ENCODE peak calls at places on chromosome 15, in eight cellular contexts. U is IMR-90, H is PC-9, M is psoas muscle, V is ovary, C is upper lobe of left lung, W is ascending aorta, J is spleen. I is an unnamed sample.

GRCh38 chr15:62165029-62165792 is at the start of gene C2CD4B:
- DNase-seq in J (peak), M (peak), W (no peak), C (peak), V (peak), U (no peak), H (peak), I (no peak)

GRCh38 chr15:33215941-33216872 is 21.7 kb upstream of the FMN1 start:
- DNase-seq in J (no peak), V (no peak), U (peak), M (no peak), H (no peak), C (no peak), W (no peak), I (no peak)

GRCh38 chr15:61069369-61070075 is 159.6 kb downstream of the RORA start:
- DNase-seq in H (no peak), J (no peak), M (no peak), V (no peak), C (no peak), U (peak), W (no peak), I (no peak)

GRCh38 chr15:78985859-78986470 is 41.1 kb upstream of the CTSH start:
- DNase-seq in J (no peak), H (no peak), V (no peak), M (no peak), U (no peak), W (no peak), C (no peak), I (no peak)

GRCh38 chr15:90221251-90221900 is 12.4 kb downstream of the CIB1 start:
- DNase-seq in U (peak), H (peak), W (peak), J (no peak), M (peak), V (peak), C (no peak), I (no peak)

GRCh38 chr15:42919794-42920280 is 741 bp downstream of the TTBK2 start:
- DNase-seq in V (no peak), U (peak), J (no peak), C (no peak), W (peak), M (no peak), H (peak), I (peak)

GRCh38 chr15:82845686-82846085 is 36.3 kb downstream of the WHAMM start:
- DNase-seq in U (no peak), C (no peak), M (no peak), J (no peak), W (no peak), V (no peak), H (no peak), I (peak)

GRCh38 chr15:64938192-64938591 is 26.5 kb downstream of the ANKDD1A start:
- DNase-seq in H (peak), J (no peak), M (no peak), V (no peak), W (peak), U (peak), C (no peak), I (no peak)

GRCh38 chr15:65263313-65263712 is 23.4 kb downstream of the PARP16 start:
- DNase-seq in J (no peak), U (peak), V (no peak), C (no peak), W (no peak), H (no peak), M (no peak), I (no peak)

GRCh38 chr15:69304176-69304533 is 5.4 kb downstream of the PAQR5 start:
- DNase-seq in V (no peak), W (no peak), C (no peak), U (peak), M (no peak), H (no peak), J (no peak), I (no peak)

GRCh38 chr15:82730022-82730530 is 20.4 kb upstream of the AP3B2 start:
- DNase-seq in H (no peak), V (no peak), U (no peak), J (no peak), W (no peak), C (no peak), M (no peak), I (no peak)

GRCh38 chr15:64686130-64686735 is 89.2 kb downstream of the RBPMS2 start:
- DNase-seq in J (peak), V (no peak), M (no peak), H (no peak), W (no peak), U (peak), C (no peak), I (no peak)

GRCh38 chr15:44082558-44083151 is 112.4 kb downstream of the FRMD5 start:
- DNase-seq in V (no peak), J (no peak), U (peak), W (no peak), H (no peak), C (no peak), M (no peak), I (no peak)

GRCh38 chr15:100722551-100723322 is 120.3 kb downstream of the ASB7 start:
- DNase-seq in M (no peak), J (no peak), C (no peak), H (no peak), W (peak), U (no peak), V (no peak), I (no peak)

GRCh38 chr15:100720406-100720967 is 118.1 kb downstream of the ASB7 start:
- DNase-seq in M (no peak), J (no peak), W (peak), C (no peak), H (no peak), V (no peak), U (no peak), I (peak)

GRCh38 chr15:100723323-100723801 is 121.0 kb downstream of the ASB7 start:
- DNase-seq in U (no peak), V (no peak), C (no peak), M (no peak), H (peak), W (peak), J (no peak), I (peak)

GRCh38 chr15:100725121-100726069 is 123.0 kb downstream of the ASB7 start:
- DNase-seq in J (no peak), H (no peak), U (peak), C (no peak), M (no peak), W (peak), V (no peak), I (no peak)

GRCh38 chr15:100721758-100722550 is 119.6 kb downstream of the ASB7 start:
- DNase-seq in C (no peak), W (peak), H (peak), V (peak), U (peak), M (peak), J (no peak), I (peak)
- H3K27ac ChIP-seq in C (peak), W (peak), H (peak), V (no peak), U (peak), M (peak), J (no peak), I (peak)

GRCh38 chr15:76575177-76576078 is 238.9 kb downstream of the ISL2 start:
- DNase-seq in J (no peak), U (no peak), W (no peak), C (no peak), V (no peak), M (no peak), H (no peak), I (no peak)
- H3K4me3 ChIP-seq in J (no peak), U (no peak), W (no peak), C (no peak), V (no peak), M (no peak), H (no peak), I (no peak)

GRCh38 chr15:80613762-80614365 is 81.2 kb upstream of the ABHD17C start:
- DNase-seq in W (no peak), V (no peak), C (no peak), J (no peak), H (no peak), U (no peak), M (no peak), I (no peak)
- H3K27ac ChIP-seq in W (no peak), V (no peak), C (no peak), J (no peak), H (no peak), U (no peak), M (no peak), I (no peak)

DNA sequence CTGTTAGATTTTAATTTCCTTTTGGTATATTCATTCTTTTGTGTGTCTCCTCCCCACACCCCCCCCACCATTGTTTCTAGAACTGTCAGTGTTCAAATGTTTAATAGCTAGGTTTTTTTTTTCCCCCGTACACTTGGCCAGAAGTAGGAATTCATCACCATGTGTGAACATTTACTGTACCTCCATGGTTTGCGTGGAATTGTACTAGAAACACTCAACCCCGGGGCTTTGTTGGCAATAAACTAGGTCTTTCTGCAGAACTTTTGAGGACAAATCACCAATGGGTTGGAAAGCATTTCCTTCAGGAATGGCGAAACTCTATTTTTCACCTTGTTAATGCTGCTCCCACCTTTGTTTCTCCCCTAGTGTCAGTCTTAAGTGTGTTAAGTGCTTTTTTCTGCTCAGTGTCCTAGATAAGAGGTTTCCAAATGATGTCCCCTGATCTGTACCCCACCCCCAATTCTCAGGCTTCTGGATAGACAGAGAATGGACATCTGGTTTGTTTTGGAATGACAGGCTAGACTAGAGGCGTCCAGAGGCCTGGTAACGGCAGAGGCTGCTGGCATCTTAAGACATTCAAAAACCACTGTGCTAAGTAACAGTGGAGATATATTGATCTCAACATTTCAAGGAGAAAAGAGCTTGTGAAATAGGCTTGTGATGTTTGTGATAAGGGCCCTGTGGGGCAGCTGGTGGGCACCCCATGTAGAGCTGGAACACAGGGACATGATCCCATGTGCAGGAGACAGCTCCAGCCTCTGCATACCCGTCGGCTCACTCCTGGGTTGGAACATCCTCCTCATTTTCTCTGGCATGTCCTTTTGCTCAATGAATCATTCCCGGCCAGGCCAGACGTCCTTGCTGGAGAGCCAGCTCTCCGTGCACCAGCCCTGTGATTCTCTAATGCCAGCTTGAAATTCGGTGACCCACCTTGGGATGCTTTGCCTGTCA is 77.0 kb downstream of the SMAD3 start:
- DNase-seq in J (no peak), U (peak), V (no peak), C (no peak), H (no peak), W (no peak), M (peak), I (no peak)
- H3K4me3 ChIP-seq in J (no peak), U (no peak), V (no peak), C (no peak), H (no peak), W (no peak), M (no peak), I (no peak)

GRCh38 chr15:52140646-52141045 is 28.1 kb upstream of the BCL2L10 start:
- DNase-seq in M (no peak), U (no peak), J (no peak), H (no peak), W (no peak), C (no peak), V (no peak), I (no peak)
- H3K27ac ChIP-seq in M (no peak), U (no peak), J (no peak), H (no peak), W (no peak), C (no peak), V (no peak), I (no peak)

GRCh38 chr15:66505818-66506217 is 692 bp downstream of the ZWILCH start:
- DNase-seq in V (no peak), J (no peak), U (no peak), W (no peak), H (no peak), M (no peak), C (no peak), I (no peak)
- H3K4me3 ChIP-seq in V (peak), J (no peak), U (peak), W (peak), H (peak), M (peak), C (peak), I (peak)

GRCh38 chr15:70319466-70319865 is 221.7 kb upstream of the TLE3 start:
- DNase-seq in H (no peak), J (no peak), V (no peak), U (no peak), W (peak), C (no peak), M (no peak), I (peak)
- H3K27ac ChIP-seq in H (peak), J (no peak), V (no peak), U (peak), W (no peak), C (no peak), M (no peak), I (peak)

GRCh38 chr15:29962404-29962803 is 120.4 kb upstream of the GOLGA8J start:
- DNase-seq in U (no peak), M (no peak), J (no peak), W (no peak), C (no peak), V (no peak), H (no peak), I (no peak)

GRCh38 chr15:29972051-29972450 is 110.7 kb upstream of the GOLGA8J start:
- DNase-seq in H (no peak), U (no peak), C (no peak), V (no peak), M (no peak), W (no peak), J (no peak), I (no peak)

GRCh38 chr15:29970402-29970695 is 112.4 kb upstream of the GOLGA8J start:
- DNase-seq in U (no peak), M (no peak), C (no peak), V (no peak), J (no peak), H (no peak), W (no peak), I (no peak)

GRCh38 chr15:29969587-29970401 is 113.0 kb upstream of the GOLGA8J start:
- DNase-seq in V (no peak), J (no peak), H (no peak), M (no peak), C (no peak), U (no peak), W (no peak), I (no peak)

DNA sequence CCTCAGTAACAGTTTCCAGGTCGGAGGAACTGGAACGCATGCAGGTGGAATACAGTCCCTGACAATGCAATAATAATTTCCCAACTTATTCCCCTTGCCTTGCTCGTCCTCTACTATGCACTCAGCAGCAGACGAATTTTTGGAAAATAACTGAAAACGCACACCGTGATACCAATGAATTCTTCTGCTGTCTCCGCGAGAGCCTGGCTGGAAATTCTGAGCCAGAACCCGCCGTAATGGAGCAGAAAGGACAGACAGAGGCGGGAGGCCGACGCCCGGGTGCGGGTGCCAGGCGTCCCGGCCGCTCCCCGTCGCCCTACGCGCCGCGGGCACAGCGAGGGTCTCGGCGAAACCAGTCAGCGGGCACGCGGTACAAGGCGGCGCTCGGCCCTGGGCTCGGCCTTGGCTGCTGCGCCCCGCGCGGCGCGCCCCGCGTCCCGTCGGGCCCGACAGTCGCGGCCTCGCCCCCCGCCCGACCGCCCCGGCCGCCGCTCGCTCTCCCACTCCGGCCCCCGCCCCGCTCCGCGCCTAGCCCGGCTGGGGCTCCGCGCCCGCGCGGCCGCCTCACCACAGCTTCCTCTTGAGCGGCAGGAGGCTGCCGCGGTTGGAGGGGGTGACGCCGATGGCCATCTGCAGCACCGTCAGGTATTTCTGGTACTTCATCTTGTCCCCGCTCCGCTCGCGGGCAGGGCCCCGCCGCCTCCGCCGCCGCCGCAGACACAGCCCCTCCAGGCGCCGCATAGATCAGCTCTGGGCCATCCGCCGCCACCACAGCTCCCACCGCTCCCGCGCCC is 114.5 kb upstream of the GOLGA8J start:
- DNase-seq in H (peak), U (no peak), M (no peak), V (peak), J (no peak), W (no peak), C (peak), I (no peak)
- H3K4me3 ChIP-seq in H (no peak), U (peak), M (peak), V (peak), J (no peak), W (peak), C (peak), I (peak)

GRCh38 chr15:63227689-63228088 is 38.3 kb downstream of the RAB8B start:
- DNase-seq in H (no peak), U (no peak), M (no peak), C (no peak), W (no peak), J (no peak), V (no peak), I (no peak)
- H3K27ac ChIP-seq in H (no peak), U (no peak), M (no peak), C (peak), W (no peak), J (no peak), V (peak), I (no peak)

GRCh38 chr15:30059771-30060170 is 23.0 kb upstream of the GOLGA8J start:
- DNase-seq in M (no peak), H (no peak), W (no peak), C (no peak), J (no peak), U (no peak), V (no peak), I (no peak)

GRCh38 chr15:30062881-30063280 is 19.9 kb upstream of the GOLGA8J start:
- DNase-seq in V (no peak), U (no peak), W (no peak), J (no peak), C (no peak), H (no peak), M (no peak), I (no peak)

GRCh38 chr15:30063829-30064559 is 18.8 kb upstream of the GOLGA8J start:
- DNase-seq in W (no peak), M (no peak), J (no peak), C (no peak), U (no peak), H (no peak), V (peak), I (no peak)

DNA sequence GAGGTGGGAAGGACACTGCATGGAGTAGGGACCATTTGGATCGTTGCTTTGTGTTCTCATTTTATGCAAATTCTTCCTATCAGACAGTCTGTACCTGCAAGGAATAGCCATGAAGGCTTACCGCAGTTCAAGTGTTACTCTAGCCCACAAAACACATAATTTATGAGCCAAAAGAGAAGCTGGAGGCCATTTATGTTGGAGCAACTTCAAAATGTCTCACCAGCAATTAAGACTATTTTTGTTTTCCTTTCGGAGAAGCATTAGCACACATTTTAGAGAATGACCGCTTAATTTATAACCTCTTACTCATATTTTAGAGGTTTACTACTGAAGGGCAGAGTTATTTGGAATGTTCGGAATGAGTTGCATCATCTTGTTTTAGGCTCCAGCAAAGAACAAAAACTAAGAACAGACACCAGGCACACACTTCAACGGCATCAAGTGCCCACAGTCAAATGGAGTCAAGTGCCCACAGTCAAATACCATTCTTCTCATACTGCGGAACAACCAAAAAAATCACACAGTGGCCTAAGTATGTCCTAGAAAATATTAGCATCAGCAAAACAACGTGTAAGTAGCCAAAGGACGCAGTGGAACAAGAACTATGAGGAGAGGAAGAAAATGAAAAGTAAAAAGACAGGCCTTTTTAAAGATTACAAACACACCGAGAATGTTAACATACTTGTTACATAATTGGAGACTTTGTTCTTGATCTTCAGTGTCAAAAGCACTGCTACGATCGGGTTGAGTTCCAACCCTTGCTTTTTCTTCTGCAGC is 17.5 kb upstream of the GOLGA8J start:
- DNase-seq in U (peak), J (no peak), V (no peak), W (no peak), M (no peak), H (no peak), C (no peak), I (peak)
- H3K4me3 ChIP-seq in U (no peak), J (no peak), V (no peak), W (no peak), M (no peak), H (no peak), C (no peak), I (no peak)